ENCODE peak calls at places on chromosomes 3 and 15, in nine cellular contexts. R is fibroblast of pulmonary artery, C is neural crest cell, B is prostate gland, Q is heart left ventricle, D is dorsolateral prefrontal cortex, A is fibroblast of lung, F is Calu3, J is cardiac muscle cell. T is an unnamed sample.

GRCh38 chr3:130621824-130622223 is 104.8 kb downstream of the COL6A6 start:
- DNase-seq in F (no peak), R (no peak), Q (no peak), B (no peak), C (no peak), A (no peak), D (no peak), J (no peak), T (no peak)

GRCh38 chr3:77147836-77148578 is 108.1 kb downstream of the ROBO2 start:
- DNase-seq in A (peak), B (no peak), F (no peak), R (peak), Q (no peak), C (no peak), J (peak), D (no peak), T (no peak)

GRCh38 chr3:28115316-28115715 is 126.1 kb upstream of the CMC1 start:
- DNase-seq in R (no peak), Q (no peak), F (no peak), A (no peak), J (no peak), D (no peak), B (no peak), C (no peak), T (no peak)

GRCh38 chr3:58292866-58293265 is 13.2 kb upstream of the RPP14 start:
- DNase-seq in Q (no peak), C (no peak), F (no peak), A (no peak), B (no peak), J (no peak), R (no peak), D (no peak), T (no peak)

GRCh38 chr15:70284438-70285214 is 186.9 kb upstream of the TLE3 start:
- DNase-seq in R (no peak), F (no peak), D (no peak), B (no peak), Q (peak), C (no peak), A (no peak), J (no peak), T (no peak)

GRCh38 chr3:69250014-69250413 is 127.6 kb upstream of the LMOD3 start:
- DNase-seq in A (peak), C (peak), F (peak), J (peak), R (no peak), Q (no peak), B (no peak), D (no peak), T (no peak)

GRCh38 chr15:92074161-92074560 is 220.7 kb downstream of the SLCO3A1 start:
- DNase-seq in D (no peak), C (no peak), F (no peak), J (no peak), R (no peak), Q (no peak), A (no peak), B (no peak), T (no peak)

GRCh38 chr3:77902675-77903074 is 862.8 kb downstream of the ROBO2 start:
- DNase-seq in F (no peak), A (no peak), Q (no peak), R (no peak), B (no peak), C (no peak), D (no peak), J (no peak), T (no peak)

GRCh38 chr3:112357888-112358287 is 24.9 kb downstream of the CD200 start:
- DNase-seq in C (no peak), Q (peak), B (no peak), D (no peak), A (no peak), R (no peak), J (no peak), F (no peak), T (no peak)

GRCh38 chr3:196686436-196686835 is 25.6 kb downstream of the CEP19 start:
- DNase-seq in J (peak), F (no peak), C (no peak), D (no peak), A (no peak), Q (no peak), R (peak), B (no peak), T (no peak)

GRCh38 chr15:62075595-62076279 is 9.0 kb downstream of the C2CD4A start:
- DNase-seq in R (peak), Q (no peak), D (no peak), C (no peak), F (peak), J (peak), B (peak), A (peak), T (no peak)

GRCh38 chr3:172766718-172767405 is 16.3 kb downstream of the ECT2 start:
- DNase-seq in Q (no peak), B (no peak), R (no peak), C (no peak), J (no peak), A (no peak), F (no peak), D (no peak), T (no peak)

GRCh38 chr3:170517251-170517945 is 68.5 kb downstream of the SLC7A14 start:
- DNase-seq in A (no peak), R (no peak), F (no peak), C (no peak), Q (no peak), D (no peak), J (no peak), B (no peak), T (no peak)

GRCh38 chr15:41881550-41881924 is 12.3 kb downstream of the SPTBN5 start:
- DNase-seq in F (no peak), J (peak), D (no peak), B (no peak), A (no peak), C (no peak), R (no peak), Q (no peak), T (no peak)

GRCh38 chr3:98730338-98730737 is 32.8 kb upstream of the ST3GAL6 start:
- DNase-seq in C (no peak), Q (no peak), R (peak), F (peak), B (no peak), A (peak), D (no peak), J (no peak), T (no peak)

GRCh38 chr3:165188452-165188851 is 7.7 kb downstream of the SLITRK3 start:
- DNase-seq in D (no peak), B (no peak), R (no peak), J (no peak), C (no peak), Q (no peak), A (no peak), F (no peak), T (no peak)

GRCh38 chr15:63322541-63322940 is 45.1 kb downstream of the APH1B start:
- DNase-seq in C (no peak), D (no peak), J (peak), B (no peak), F (no peak), A (peak), Q (peak), R (peak), T (no peak)

GRCh38 chr3:56323986-56324420 is 144.3 kb downstream of the ERC2 start:
- DNase-seq in B (no peak), A (peak), R (peak), D (peak), C (no peak), Q (no peak), J (peak), F (no peak), T (no peak)

GRCh38 chr3:72888546-72889309 is 882 bp downstream of the GXYLT2 start:
- DNase-seq in R (peak), Q (no peak), F (no peak), C (peak), D (no peak), A (peak), J (peak), B (peak), T (no peak)

GRCh38 chr3:185473290-185473815 is 25.5 kb downstream of the TMEM41A start:
- DNase-seq in A (peak), B (no peak), F (no peak), J (peak), C (no peak), D (peak), Q (no peak), R (no peak), T (no peak)

GRCh38 chr3:114284644-114285043 is 9.2 kb upstream of the TIGIT start:
- DNase-seq in D (no peak), R (no peak), B (no peak), F (no peak), J (no peak), A (no peak), C (no peak), Q (no peak), T (no peak)

GRCh38 chr3:144820726-144821125 is 849.1 kb downstream of the DIPK2A start:
- DNase-seq in F (no peak), A (no peak), J (no peak), B (no peak), R (no peak), D (no peak), Q (no peak), C (no peak), T (no peak)

GRCh38 chr15:60647246-60647645 is 168.3 kb upstream of the ICE2 start:
- DNase-seq in R (no peak), J (no peak), B (no peak), D (no peak), Q (no peak), F (no peak), A (no peak), C (no peak), T (no peak)

GRCh38 chr3:159273608-159274007 is 471.8 kb downstream of the MFSD1 start:
- DNase-seq in C (peak), Q (peak), R (peak), D (no peak), B (no peak), J (peak), F (peak), A (peak), T (no peak)

GRCh38 chr3:43624619-43625305 is 3.0 kb upstream of the ANO10 start:
- DNase-seq in A (no peak), D (no peak), J (no peak), C (no peak), F (no peak), R (no peak), B (no peak), Q (no peak), T (no peak)

GRCh38 chr3:64332461-64333350 is 107.4 kb upstream of the PRICKLE2 start:
- DNase-seq in Q (no peak), D (no peak), R (no peak), J (no peak), C (no peak), F (no peak), B (no peak), A (peak), T (no peak)

GRCh38 chr3:38707730-38708129 is 58.2 kb upstream of the SCN5A start:
- DNase-seq in B (no peak), D (no peak), F (no peak), C (no peak), A (no peak), Q (no peak), J (no peak), R (no peak), T (no peak)

DNA sequence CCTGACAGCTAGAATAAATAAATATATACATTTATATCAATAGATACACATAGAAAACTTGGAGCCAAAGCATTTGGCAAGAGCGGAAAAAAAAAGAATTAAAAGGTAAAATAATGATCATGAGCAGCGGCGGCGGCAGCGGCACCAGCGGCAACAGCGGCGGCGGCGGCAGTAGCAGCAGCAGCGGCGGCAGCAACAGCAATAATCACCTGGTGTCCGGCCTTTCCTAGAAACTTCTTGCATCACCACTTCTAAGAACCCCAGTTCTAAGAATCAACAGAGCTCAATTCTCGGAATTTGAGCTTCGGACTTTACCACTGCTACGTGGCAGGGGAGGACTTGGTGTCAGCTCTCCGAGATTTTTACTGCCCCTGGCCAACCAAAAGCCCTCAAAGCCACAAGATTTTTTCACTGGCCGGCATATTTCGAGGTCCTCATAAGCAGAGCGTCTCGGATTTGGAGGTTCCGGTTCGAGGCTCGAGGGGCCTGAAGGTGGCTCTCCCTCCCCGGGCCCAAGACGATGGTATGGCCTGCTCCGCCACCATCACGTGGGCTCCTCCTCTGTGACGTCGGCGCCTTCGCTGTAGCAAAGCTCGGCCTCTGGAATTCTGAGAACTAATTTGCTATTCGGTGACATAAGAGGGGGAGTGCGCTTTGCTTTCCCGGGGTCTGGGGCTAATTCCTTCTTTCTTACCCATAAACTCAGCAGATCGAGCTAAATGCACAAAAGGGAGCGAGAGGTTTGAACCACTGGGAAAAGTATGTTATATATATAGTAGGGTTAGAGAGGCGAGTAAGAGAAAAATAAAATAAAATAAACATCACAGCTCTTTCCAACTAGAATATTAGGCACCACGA is at the start of gene BCL6:
- DNase-seq in Q (peak), B (peak), C (peak), R (peak), F (peak), J (peak), D (peak), A (peak), T (peak)
- TF ChIP-seq CTCF in Q (no peak), B (peak), C (peak), R (no peak), F (no peak), J (no peak), D (peak), A (no peak), T (no peak)

GRCh38 chr3:71647751-71648150 is 64.2 kb upstream of the FOXP1 start:
- DNase-seq in Q (no peak), J (no peak), F (no peak), D (no peak), C (no peak), R (no peak), B (no peak), A (peak), T (no peak)

GRCh38 chr3:71651625-71652024 is 68.1 kb upstream of the FOXP1 start:
- DNase-seq in F (no peak), C (no peak), R (no peak), A (no peak), B (no peak), Q (no peak), J (no peak), D (no peak), T (no peak)

GRCh38 chr3:71649757-71650156 is 66.2 kb upstream of the FOXP1 start:
- DNase-seq in C (no peak), B (no peak), F (no peak), J (no peak), R (no peak), Q (no peak), A (no peak), D (no peak), T (no peak)

GRCh38 chr3:71650372-71650771 is 66.8 kb upstream of the FOXP1 start:
- DNase-seq in R (no peak), C (no peak), F (no peak), B (no peak), A (no peak), J (no peak), Q (no peak), D (no peak), T (no peak)

GRCh38 chr3:71652786-71653419 is 69.4 kb upstream of the FOXP1 start:
- DNase-seq in C (peak), F (no peak), R (peak), Q (peak), D (peak), A (peak), J (peak), B (peak), T (peak)
- TF ChIP-seq CTCF in C (peak), F (peak), R (peak), Q (peak), D (peak), A (peak), J (peak), B (peak), T (no peak)

GRCh38 chr3:125033135-125033534 is 22.7 kb downstream of the HEG1 start:
- DNase-seq in C (no peak), Q (no peak), A (no peak), F (no peak), D (no peak), R (no peak), J (no peak), B (no peak), T (no peak)

GRCh38 chr3:125031544-125031943 is 24.3 kb downstream of the HEG1 start:
- DNase-seq in C (no peak), F (no peak), R (no peak), Q (no peak), A (no peak), J (no peak), B (no peak), D (no peak), T (no peak)

GRCh38 chr3:125033616-125034015 is 22.2 kb downstream of the HEG1 start:
- DNase-seq in Q (no peak), D (no peak), J (no peak), F (no peak), R (no peak), C (no peak), A (no peak), B (no peak), T (no peak)

GRCh38 chr3:125032683-125033082 is 23.1 kb downstream of the HEG1 start:
- DNase-seq in C (no peak), J (no peak), D (no peak), R (no peak), F (no peak), A (no peak), Q (no peak), B (no peak), T (no peak)

DNA sequence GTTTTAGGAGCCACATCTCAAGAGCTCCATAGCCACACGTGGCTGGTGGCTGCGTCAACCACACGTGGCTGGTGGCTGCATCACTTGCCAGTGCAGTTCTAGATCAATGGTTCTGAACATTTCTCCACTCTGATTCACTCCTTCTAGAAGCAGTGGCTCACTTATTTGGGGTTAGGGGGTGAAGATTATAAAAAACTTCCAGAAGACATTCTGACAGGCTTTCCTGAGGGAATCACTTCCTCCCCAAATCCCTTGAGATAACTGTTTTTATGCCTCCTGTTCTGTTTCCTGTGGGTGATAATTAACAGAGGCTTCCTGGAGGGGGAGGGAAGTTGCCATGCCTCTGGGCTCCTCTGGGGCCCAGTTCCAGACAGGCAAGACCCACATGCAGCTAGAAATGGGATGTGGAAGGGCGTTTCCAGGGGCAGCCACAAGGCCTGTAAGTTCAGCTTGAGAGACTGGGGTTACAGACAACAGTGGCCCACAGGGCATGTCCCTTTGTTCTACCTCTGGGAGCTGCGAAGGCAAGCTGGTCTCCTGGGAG is 23.6 kb downstream of the HEG1 start:
- DNase-seq in D (no peak), B (no peak), R (peak), F (no peak), Q (no peak), A (no peak), C (no peak), J (peak), T (no peak)
- TF ChIP-seq CTCF in D (no peak), B (no peak), R (no peak), F (no peak), Q (no peak), A (no peak), C (no peak), J (no peak), T (no peak)

GRCh38 chr15:73894133-73894814 is 20.9 kb downstream of the TBC1D21 start:
- DNase-seq in R (no peak), B (no peak), D (no peak), Q (no peak), A (no peak), J (no peak), F (no peak), C (no peak), T (no peak)

GRCh38 chr15:73901126-73901810 is 25.0 kb upstream of the LOXL1 start:
- DNase-seq in D (no peak), F (no peak), B (no peak), A (no peak), J (no peak), C (no peak), Q (no peak), R (no peak), T (no peak)

GRCh38 chr15:73899197-73900128 is 26.1 kb downstream of the TBC1D21 start:
- DNase-seq in A (peak), J (peak), R (no peak), F (no peak), D (no peak), B (no peak), C (no peak), Q (no peak), T (no peak)

GRCh38 chr15:73900129-73900712 is 26.0 kb upstream of the LOXL1 start:
- DNase-seq in D (no peak), A (peak), F (no peak), R (no peak), Q (no peak), B (no peak), C (no peak), J (no peak), T (no peak)

DNA sequence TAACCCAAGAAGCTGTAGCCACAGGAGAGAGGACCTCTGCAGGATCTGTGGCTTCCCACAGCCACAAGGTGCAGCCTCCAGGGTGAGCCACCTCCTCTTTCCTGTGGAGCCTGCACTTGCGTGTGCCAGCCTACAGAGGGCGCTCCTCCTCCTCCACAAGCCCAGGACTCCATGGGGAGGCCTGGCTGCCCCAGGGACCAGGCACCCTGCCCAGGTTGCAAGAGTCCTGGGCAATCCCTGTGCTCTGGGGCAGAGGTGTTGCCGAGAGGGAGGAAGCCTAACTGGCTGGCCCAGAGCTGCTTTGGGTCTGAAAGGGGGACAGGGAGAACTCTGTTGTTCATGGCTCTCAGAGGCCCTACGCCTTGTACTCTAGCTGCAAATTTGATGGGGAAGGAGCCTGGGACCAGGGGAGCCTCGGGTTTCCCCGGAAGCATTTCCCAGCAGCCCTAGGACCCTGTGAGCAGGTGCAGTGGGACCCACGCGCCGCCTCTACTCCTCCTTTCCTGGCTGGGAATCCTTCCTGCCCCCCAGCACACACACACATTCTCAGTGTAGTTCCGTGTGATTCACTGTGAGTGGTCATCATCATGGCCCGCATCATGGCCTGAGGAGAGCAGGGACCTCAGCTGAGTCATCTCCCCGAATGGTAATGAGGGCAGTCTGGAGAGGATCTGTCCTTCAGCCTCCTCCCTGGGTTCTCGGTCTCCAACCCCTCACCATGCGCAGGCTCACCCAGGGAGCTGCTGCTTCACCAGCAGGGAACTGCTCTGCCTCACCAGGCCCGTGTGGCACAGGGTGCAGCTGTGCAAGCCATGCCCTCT is 24.3 kb downstream of the TBC1D21 start:
- DNase-seq in B (no peak), F (peak), C (peak), D (no peak), J (peak), A (peak), Q (peak), R (peak), T (peak)
- TF ChIP-seq CTCF in B (peak), F (peak), C (peak), D (peak), J (peak), A (peak), Q (peak), R (peak), T (peak)

GRCh38 chr3:188796122-188796631 is 375.6 kb upstream of the TPRG1 start:
- DNase-seq in R (peak), D (no peak), A (peak), C (no peak), J (peak), F (no peak), Q (no peak), B (no peak), T (no peak)

GRCh38 chr3:188797045-188797444 is 374.7 kb upstream of the TPRG1 start:
- DNase-seq in D (no peak), B (no peak), J (no peak), R (no peak), Q (no peak), A (no peak), C (no peak), F (no peak), T (no peak)

GRCh38 chr3:188789201-188789600 is 382.6 kb upstream of the TPRG1 start:
- DNase-seq in C (no peak), J (no peak), D (no peak), A (peak), F (no peak), Q (no peak), R (peak), B (no peak), T (no peak)

GRCh38 chr3:188788621-188789081 is 383.1 kb upstream of the TPRG1 start:
- DNase-seq in B (no peak), A (peak), D (no peak), F (no peak), J (peak), C (no peak), Q (no peak), R (peak), T (no peak)

GRCh38 chr3:188792788-188793187 is 379.0 kb upstream of the TPRG1 start:
- DNase-seq in F (no peak), R (peak), D (peak), Q (no peak), B (no peak), C (peak), J (peak), A (peak), T (peak)
- TF ChIP-seq CTCF in F (no peak), R (peak), D (peak), Q (no peak), B (no peak), C (peak), J (peak), A (no peak), T (no peak)